ENCODE peak calls at places on chromosome 3, in ten cellular contexts. I, P, U, R, K, J, G, B, S and C are unnamed samples.

GRCh38 chr3:66138336-66139234 is 82.2 kb upstream of the SLC25A26 start:
- DNase-seq in R (no peak), J (no peak), G (no peak), K (peak; percentile 17), S (peak; percentile 83), P (no peak), I (peak; percentile 77), B (peak; percentile 73), U (peak; percentile 71), C (no peak)

GRCh38 chr3:145906755-145907154 is 254.2 kb downstream of the PLOD2 start:
- DNase-seq in I (no peak), G (no peak), P (no peak), U (no peak), B (no peak), K (no peak), S (no peak), J (no peak), R (no peak), C (no peak)

GRCh38 chr3:66993082-66993481 is 5.0 kb upstream of the KBTBD8 start:
- DNase-seq in P (no peak), J (no peak), G (no peak), K (no peak), B (no peak), I (no peak), S (no peak), R (no peak), U (no peak), C (no peak)

GRCh38 chr3:147189016-147189415 is 217.3 kb downstream of the ZIC4 start:
- DNase-seq in G (no peak), J (no peak), K (no peak), U (no peak), I (no peak), B (peak; percentile 29), R (no peak), P (no peak), S (peak; percentile 66), C (no peak)

GRCh38 chr3:67790043-67790442 is 135.6 kb upstream of the SUCLG2 start:
- DNase-seq in B (peak; percentile 49), J (no peak), P (peak; percentile 49), I (peak; percentile 70), U (peak; percentile 45), R (peak; percentile 67), G (no peak), K (peak; percentile 69), S (peak; percentile 82), C (peak; percentile 5)

GRCh38 chr3:126258670-126259069 is 78.3 kb upstream of the ALDH1L1 start:
- DNase-seq in G (no peak), R (no peak), S (no peak), P (no peak), I (no peak), K (peak; percentile 18), U (no peak), J (no peak), B (no peak), C (no peak)

GRCh38 chr3:136464502-136464901 is 214.4 kb downstream of the PCCB start:
- DNase-seq in S (peak; percentile 72), I (peak; percentile 3), R (no peak), K (no peak), P (no peak), U (peak; percentile 47), G (no peak), J (no peak), B (peak; percentile 35), C (no peak)

GRCh38 chr3:27147215-27147614 is 222.0 kb downstream of the NEK10 start:
- DNase-seq in I (peak; percentile 31), P (no peak), U (no peak), R (no peak), G (no peak), S (no peak), B (no peak), K (no peak), J (no peak), C (no peak)

GRCh38 chr3:80357761-80358160 is 590.0 kb upstream of the ROBO1 start:
- DNase-seq in B (no peak), U (no peak), I (peak; percentile 3), K (no peak), P (no peak), J (no peak), S (no peak), G (no peak), R (no peak), C (no peak)

GRCh38 chr3:143121240-143122088 is 1.9 kb downstream of the CHST2 start:
- DNase-seq in I (peak; percentile 3), G (no peak), U (peak; percentile 73), S (peak; percentile 87), P (peak; percentile 62), B (peak; percentile 53), J (no peak), R (peak; percentile 88), K (peak; percentile 80), C (peak; percentile 45)

GRCh38 chr3:118882353-118882947 is 152.2 kb downstream of the IGSF11 start:
- DNase-seq in S (peak; percentile 79), B (peak; percentile 58), G (peak; percentile 1), J (peak; percentile 43), R (peak; percentile 64), P (peak; percentile 59), U (peak; percentile 27), I (peak; percentile 76), K (peak; percentile 69), C (peak; percentile 11)

GRCh38 chr3:61637088-61638051 is 76.0 kb downstream of the PTPRG start:
- DNase-seq in G (no peak), R (no peak), K (no peak), P (no peak), S (peak; percentile 46), I (no peak), J (no peak), B (peak; percentile 12), U (no peak), C (no peak)

GRCh38 chr3:34109846-34110245 is 311.4 kb downstream of the PDCD6IP start:
- DNase-seq in B (no peak), S (no peak), J (no peak), G (no peak), P (no peak), I (no peak), R (no peak), K (no peak), U (no peak), C (no peak)

GRCh38 chr3:13308406-13308805 is 111.7 kb downstream of the NUP210 start:
- DNase-seq in K (peak; percentile 44), U (peak; percentile 69), P (no peak), S (peak; percentile 73), R (no peak), J (no peak), I (peak; percentile 49), G (peak; percentile 23), B (peak; percentile 17), C (no peak)

GRCh38 chr3:38000965-38001455 is 10.4 kb downstream of the VILL start:
- DNase-seq in R (no peak), U (no peak), B (no peak), G (no peak), J (peak; percentile 6), K (no peak), S (no peak), P (no peak), I (no peak), C (no peak)

GRCh38 chr3:136543385-136543784 is 208.8 kb downstream of the STAG1 start:
- DNase-seq in R (no peak), B (peak; percentile 18), U (no peak), K (no peak), S (peak; percentile 61), J (no peak), I (peak; percentile 67), G (no peak), P (no peak), C (no peak)

GRCh38 chr3:24400450-24400849 is 94.2 kb downstream of the THRB start:
- DNase-seq in I (no peak), S (no peak), J (no peak), U (no peak), B (no peak), G (no peak), P (no peak), R (no peak), K (no peak), C (no peak)